ENCODE peak calls at places on chromosomes 13 and 19, in nine cellular contexts. R, C, V, O, A, Y, M, P and J are unnamed samples.

GRCh38 chr13:20669162-20669561 is 34.3 kb upstream of the IL17D start:
- DNase-seq in R (no peak), C (no peak), V (no peak), O (no peak), A (no peak), Y (no peak), M (no peak), P (no peak), J (no peak)

GRCh38 chr13:31431722-31432137 is 232.0 kb downstream of the B3GLCT start:
- DNase-seq in R (no peak), C (peak), V (peak), O (peak), A (peak), Y (peak), M (peak), P (peak), J (peak)

GRCh38 chr13:99288069-99288468 is 19.1 kb downstream of the GPR183 start:
- DNase-seq in R (no peak), C (no peak), V (peak), O (no peak), A (no peak), Y (peak), M (no peak), P (no peak), J (no peak)

GRCh38 chr13:31909889-31910551 is 121.6 kb upstream of the FRY start:
- DNase-seq in R (peak), C (no peak), V (peak), O (peak), A (no peak), Y (peak), M (peak), P (peak), J (peak)

GRCh38 chr13:43363156-43363918 is 340.0 kb downstream of the DNAJC15 start:
- DNase-seq in R (no peak), C (no peak), V (no peak), O (no peak), A (no peak), Y (no peak), M (no peak), P (no peak), J (no peak)

GRCh38 chr13:42277618-42278276 is 5.8 kb downstream of the AKAP11 start:
- DNase-seq in R (no peak), C (no peak), V (no peak), O (no peak), A (no peak), Y (no peak), M (no peak), P (no peak), J (no peak)

GRCh38 chr13:43561081-43561480 is 225.7 kb downstream of the ENOX1 start:
- DNase-seq in R (no peak), C (no peak), V (no peak), O (no peak), A (no peak), Y (no peak), M (no peak), P (no peak), J (no peak)

GRCh38 chr19:45581576-45581975 is 3.0 kb downstream of the OPA3 start:
- DNase-seq in R (no peak), C (no peak), V (no peak), O (no peak), A (no peak), Y (no peak), M (no peak), P (no peak), J (no peak)

GRCh38 chr13:20441879-20442278 is 83.8 kb downstream of the CRYL1 start:
- DNase-seq in R (no peak), C (no peak), V (no peak), O (no peak), A (no peak), Y (no peak), M (peak), P (no peak), J (no peak)

GRCh38 chr13:29540799-29541198 is 54.7 kb downstream of the SLC7A1 start:
- DNase-seq in R (no peak), C (no peak), V (no peak), O (no peak), A (no peak), Y (no peak), M (no peak), P (no peak), J (no peak)

GRCh38 chr13:39823063-39823713 is 167.7 kb downstream of the COG6 start:
- DNase-seq in R (no peak), C (no peak), V (no peak), O (no peak), A (no peak), Y (no peak), M (no peak), P (no peak), J (no peak)

GRCh38 chr13:99198630-99199029 is 2.0 kb upstream of the UBAC2 start:
- DNase-seq in R (no peak), C (no peak), V (no peak), O (no peak), A (no peak), Y (no peak), M (no peak), P (no peak), J (no peak)

GRCh38 chr13:99971576-99972189 is at the start of gene ZIC5:
- DNase-seq in R (no peak), C (no peak), V (no peak), O (no peak), A (peak), Y (no peak), M (no peak), P (peak), J (no peak)

GRCh38 chr13:33355470-33355869 is 69.9 kb upstream of the STARD13 start:
- DNase-seq in R (no peak), C (no peak), V (no peak), O (no peak), A (no peak), Y (no peak), M (no peak), P (no peak), J (no peak)

GRCh38 chr13:50334944-50335343 is 319.7 kb downstream of the KCNRG start:
- DNase-seq in R (no peak), C (no peak), V (no peak), O (no peak), A (no peak), Y (no peak), M (no peak), P (no peak), J (no peak)

GRCh38 chr13:107157272-107157671 is 589.3 kb upstream of the ARGLU1 start:
- DNase-seq in R (no peak), C (no peak), V (no peak), O (no peak), A (no peak), Y (no peak), M (no peak), P (no peak), J (no peak)

GRCh38 chr19:3013261-3013725 is 15.8 kb downstream of the TLE2 start:
- DNase-seq in R (no peak), C (no peak), V (no peak), O (no peak), A (no peak), Y (no peak), M (no peak), P (no peak), J (no peak)

GRCh38 chr13:95391785-95392184 is 90.5 kb upstream of the ABCC4 start:
- DNase-seq in R (no peak), C (no peak), V (no peak), O (no peak), A (no peak), Y (no peak), M (no peak), P (no peak), J (no peak)

GRCh38 chr13:113023217-113023597 is 54.2 kb downstream of the MCF2L start:
- DNase-seq in R (no peak), C (no peak), V (no peak), O (no peak), A (no peak), Y (no peak), M (no peak), P (no peak), J (no peak)

GRCh38 chr13:40581277-40581579 is 85.2 kb downstream of the FOXO1 start:
- DNase-seq in R (no peak), C (no peak), V (no peak), O (no peak), A (no peak), Y (no peak), M (no peak), P (no peak), J (no peak)

GRCh38 chr19:50838239-50838638 is 4.9 kb upstream of the KLK15 start:
- DNase-seq in R (no peak), C (no peak), V (no peak), O (no peak), A (no peak), Y (no peak), M (peak), P (no peak), J (no peak)

GRCh38 chr19:29431332-29431731 is 94.5 kb upstream of the VSTM2B start:
- DNase-seq in R (no peak), C (no peak), V (no peak), O (no peak), A (no peak), Y (no peak), M (no peak), P (no peak), J (no peak)

GRCh38 chr13:110876592-110876991 is 38.3 kb downstream of the ANKRD10 start:
- DNase-seq in R (no peak), C (no peak), V (no peak), O (no peak), A (no peak), Y (no peak), M (no peak), P (no peak), J (no peak)

GRCh38 chr13:58906329-58907007 is 1257.3 kb downstream of the DIAPH3 start:
- DNase-seq in R (no peak), C (no peak), V (no peak), O (no peak), A (no peak), Y (no peak), M (no peak), P (no peak), J (no peak)

GRCh38 chr13:105334211-105334610 is 1201.3 kb downstream of the EFNB2 start:
- DNase-seq in R (no peak), C (no peak), V (no peak), O (no peak), A (no peak), Y (no peak), M (no peak), P (no peak), J (no peak)

GRCh38 chr13:57138988-57139387 is 1.7 kb upstream of the PRR20A start:
- DNase-seq in R (no peak), C (no peak), V (no peak), O (no peak), A (no peak), Y (no peak), M (no peak), P (no peak), J (no peak)